ENCODE peak calls at places on chromosomes 16 and 17, in eight cellular contexts. O is GM12892, A is non-pigmented ciliary epithelial cell, P is mammary epithelial cell, I is RWPE1, B is cardiac fibroblast, N is frontal cortex, T is GM10248. L is an unnamed sample.

GRCh38 chr16:56606071-56606687 is 2.2 kb upstream of the MT2A start:
- DNase-seq in O (no peak), A (no peak), P (peak; percentile 86), I (peak; percentile 73), B (peak; percentile 92), N (no peak), T (no peak), L (no peak)

GRCh38 chr16:49834496-49835009 is 21.4 kb downstream of the ZNF423 start:
- DNase-seq in O (no peak), A (no peak), P (no peak), I (no peak), B (peak; percentile 22), N (peak; percentile 76), T (no peak), L (no peak)

GRCh38 chr16:24689128-24689527 is 40.3 kb upstream of the TNRC6A start:
- DNase-seq in O (no peak), A (no peak), P (no peak), I (no peak), B (peak; percentile 72), N (no peak), T (peak; percentile 32), L (no peak)

GRCh38 chr16:54542805-54543504 is 256.4 kb upstream of the IRX3 start:
- DNase-seq in O (no peak), A (no peak), P (no peak), I (no peak), B (no peak), N (no peak), T (no peak), L (no peak)

GRCh38 chr16:15976225-15976812 is 26.9 kb downstream of the ABCC1 start:
- DNase-seq in O (no peak), A (no peak), P (no peak), I (no peak), B (no peak), N (no peak), T (no peak), L (no peak)

GRCh38 chr17:76537288-76537577 is 276 bp downstream of the CYGB start:
- DNase-seq in O (peak; percentile 33), A (no peak), P (no peak), I (no peak), B (peak; percentile 53), N (peak; percentile 66), T (no peak), L (no peak)

GRCh38 chr17:35255316-35255715 is 12.4 kb downstream of the SLFN5 start:
- DNase-seq in O (no peak), A (no peak), P (no peak), I (no peak), B (no peak), N (no peak), T (no peak), L (no peak)

GRCh38 chr17:4901648-4902344 is 1.1 kb downstream of the CHRNE start:
- DNase-seq in O (peak; percentile 31), A (no peak), P (no peak), I (no peak), B (no peak), N (peak; percentile 60), T (peak; percentile 57), L (peak; percentile 48)

GRCh38 chr16:74449470-74449869 is 28.2 kb upstream of the CLEC18B start:
- DNase-seq in O (no peak), A (no peak), P (peak; percentile 87), I (peak; percentile 71), B (peak; percentile 74), N (no peak), T (no peak), L (no peak)

GRCh38 chr17:1039511-1040215 is 42.7 kb downstream of the TIMM22 start:
- DNase-seq in O (no peak), A (no peak), P (no peak), I (no peak), B (peak; percentile 37), N (peak; percentile 76), T (no peak), L (no peak)

GRCh38 chr17:38676706-38677504 is 2.1 kb upstream of the EPOP start:
- DNase-seq in O (peak; percentile 73), A (peak; percentile 49), P (peak; percentile 64), I (peak; percentile 83), B (peak; percentile 88), N (peak; percentile 84), T (peak; percentile 87), L (peak; percentile 67)

GRCh38 chr16:60107920-60108319 is 1373.8 kb upstream of the GOT2 start:
- DNase-seq in O (no peak), A (no peak), P (no peak), I (no peak), B (no peak), N (no peak), T (no peak), L (no peak)

GRCh38 chr17:8623591-8623990 is 6.9 kb downstream of the MYH10 start:
- DNase-seq in O (no peak), A (no peak), P (no peak), I (no peak), B (no peak), N (no peak), T (no peak), L (no peak)

GRCh38 chr17:62062936-62063335 is 2.1 kb downstream of the MED13 start:
- DNase-seq in O (no peak), A (no peak), P (no peak), I (no peak), B (no peak), N (no peak), T (no peak), L (no peak)

GRCh38 chr17:42697108-42697811 is 14.9 kb downstream of the CNTNAP1 start:
- DNase-seq in O (no peak), A (no peak), P (no peak), I (no peak), B (no peak), N (no peak), T (no peak), L (no peak)

GRCh38 chr16:46689492-46690280 is at the start of gene ORC6:
- DNase-seq in O (peak; percentile 65), A (peak; percentile 76), P (peak; percentile 95), I (peak; percentile 98), B (peak; percentile 98), N (peak; percentile 91), T (peak; percentile 96), L (peak; percentile 100)

GRCh38 chr17:49995055-49995738 is at the start of gene DLX3:
- DNase-seq in O (no peak), A (peak; percentile 22), P (peak; percentile 73), I (peak; percentile 86), B (peak; percentile 73), N (no peak), T (no peak), L (no peak)

GRCh38 chr17:49438439-49438861 is 23.8 kb upstream of the PHB1 start:
- DNase-seq in O (no peak), A (no peak), P (no peak), I (no peak), B (no peak), N (no peak), T (no peak), L (no peak)

GRCh38 chr16:15033309-15033707 is 22.6 kb downstream of the NTAN1 start:
- DNase-seq in O (no peak), A (no peak), P (no peak), I (no peak), B (no peak), N (no peak), T (no peak), L (no peak)

GRCh38 chr17:40490289-40490853 is 11.1 kb downstream of the TNS4 start:
- DNase-seq in O (no peak), A (peak; percentile 52), P (peak; percentile 85), I (peak; percentile 75), B (peak; percentile 79), N (peak; percentile 62), T (no peak), L (peak; percentile 15)

GRCh38 chr17:66636111-66636510 is 198.8 kb upstream of the CACNG5 start:
- DNase-seq in O (no peak), A (peak; percentile 37), P (peak; percentile 80), I (peak; percentile 41), B (peak; percentile 33), N (no peak), T (no peak), L (no peak)

GRCh38 chr17:39648876-39649430 is 12.0 kb downstream of the STARD3 start:
- DNase-seq in O (no peak), A (no peak), P (no peak), I (no peak), B (no peak), N (no peak), T (no peak), L (no peak)

GRCh38 chr17:44651228-44651627 is 5.0 kb upstream of the MEIOC start:
- DNase-seq in O (no peak), A (no peak), P (no peak), I (no peak), B (no peak), N (no peak), T (no peak), L (no peak)

GRCh38 chr16:1981972-1982574 is 804 bp upstream of the NOXO1 start:
- DNase-seq in O (no peak), A (no peak), P (peak; percentile 68), I (no peak), B (no peak), N (no peak), T (no peak), L (no peak)

GRCh38 chr17:78789663-78790181 is 7.6 kb upstream of the CYTH1 start:
- DNase-seq in O (no peak), A (peak; percentile 27), P (no peak), I (no peak), B (peak; percentile 57), N (no peak), T (no peak), L (peak; percentile 89)

GRCh38 chr16:89729863-89730574 is 8.7 kb downstream of the ZNF276 start:
- DNase-seq in O (no peak), A (no peak), P (no peak), I (no peak), B (no peak), N (no peak), T (no peak), L (no peak)

GRCh38 chr17:81947189-81947588 is at the start of gene MYADML2:
- DNase-seq in O (no peak), A (no peak), P (no peak), I (no peak), B (no peak), N (no peak), T (no peak), L (no peak)

GRCh38 chr17:888998-889401 is 90.6 kb downstream of the NXN start:
- DNase-seq in O (no peak), A (no peak), P (no peak), I (no peak), B (no peak), N (no peak), T (no peak), L (no peak)

GRCh38 chr16:58360041-58360634 is 32.1 kb upstream of the GINS3 start:
- DNase-seq in O (no peak), A (no peak), P (no peak), I (no peak), B (no peak), N (no peak), T (no peak), L (no peak)

GRCh38 chr17:59707971-59708425 is 544 bp downstream of the VMP1 start:
- DNase-seq in O (no peak), A (no peak), P (no peak), I (peak; percentile 26), B (no peak), N (peak; percentile 10), T (peak; percentile 16), L (no peak)

GRCh38 chr17:39239640-39240314 is 14.0 kb upstream of the STAC2 start:
- DNase-seq in O (no peak), A (no peak), P (peak; percentile 29), I (peak; percentile 48), B (no peak), N (no peak), T (peak; percentile 78), L (peak; percentile 43)

GRCh38 chr17:68792873-68793272 is 162.3 kb downstream of the ABCA8 start:
- DNase-seq in O (no peak), A (no peak), P (no peak), I (no peak), B (peak; percentile 21), N (no peak), T (no peak), L (no peak)

GRCh38 chr16:49567940-49568339 is 194.3 kb downstream of the C16orf78 start:
- DNase-seq in O (no peak), A (no peak), P (no peak), I (no peak), B (no peak), N (no peak), T (no peak), L (no peak)

GRCh38 chr17:4318186-4318585 is 48.3 kb downstream of the UBE2G1 start:
- DNase-seq in O (no peak), A (no peak), P (peak; percentile 47), I (no peak), B (no peak), N (no peak), T (no peak), L (no peak)